ENCODE peak calls at places on chromosome 15, in four cellular contexts. One of them, this sample, is unnamed. For H3K4me1 and H3K27me3, the result is how much of the 10 kb centered on the place peaks cover.

GRCh38 chr15:38555686-38556334 is 8.8 kb downstream of the RASGRP1 start:
- DNase-seq in endothelial cell of umbilical vein: no peak
- DNase-seq in adipocyte: peak
- DNase-seq in H9: no peak
- DNase-seq in this sample: no peak

GRCh38 chr15:33171202-33171601 is 23.3 kb downstream of the FMN1 start:
- DNase-seq in endothelial cell of umbilical vein: no peak
- DNase-seq in adipocyte: no peak
- DNase-seq in H9: no peak
- DNase-seq in this sample: no peak

GRCh38 chr15:89139613-89140499 is 51.6 kb downstream of the ABHD2 start:
- DNase-seq in endothelial cell of umbilical vein: no peak
- DNase-seq in adipocyte: no peak
- DNase-seq in H9: no peak
- DNase-seq in this sample: no peak

GRCh38 chr15:62824111-62824737 is 218.3 kb upstream of the TPM1 start:
- DNase-seq in endothelial cell of umbilical vein: no peak
- DNase-seq in adipocyte: peak
- DNase-seq in H9: no peak
- DNase-seq in this sample: no peak

GRCh38 chr15:82093774-82094211 is 48.0 kb upstream of the MEX3B start:
- DNase-seq in endothelial cell of umbilical vein: peak
- DNase-seq in adipocyte: peak
- DNase-seq in H9: no peak
- DNase-seq in this sample: no peak

GRCh38 chr15:100759698-100760356 is 119.8 kb upstream of the ALDH1A3 start:
- DNase-seq in endothelial cell of umbilical vein: peak
- DNase-seq in adipocyte: peak
- DNase-seq in H9: no peak
- DNase-seq in this sample: no peak

GRCh38 chr15:72175186-72176044 is 22.2 kb downstream of the GRAMD2A start:
- DNase-seq in endothelial cell of umbilical vein: no peak
- DNase-seq in adipocyte: no peak
- DNase-seq in H9: no peak
- DNase-seq in this sample: no peak

GRCh38 chr15:63407612-63408011 is 26.0 kb upstream of the CA12 start:
- DNase-seq in endothelial cell of umbilical vein: peak
- DNase-seq in adipocyte: no peak
- DNase-seq in H9: no peak
- DNase-seq in this sample: no peak

GRCh38 chr15:88646951-88647350 is 8.1 kb downstream of the ISG20 start:
- DNase-seq in endothelial cell of umbilical vein: no peak
- DNase-seq in adipocyte: no peak
- DNase-seq in H9: peak
- DNase-seq in this sample: no peak

GRCh38 chr15:67188551-67189218 is 65.8 kb downstream of the AAGAB start:
- DNase-seq in endothelial cell of umbilical vein: no peak
- DNase-seq in adipocyte: peak
- DNase-seq in H9: no peak
- DNase-seq in this sample: no peak

GRCh38 chr15:56295433-56295832 is 51.8 kb upstream of the RFX7 start:
- DNase-seq in endothelial cell of umbilical vein: no peak
- DNase-seq in adipocyte: no peak
- DNase-seq in H9: no peak
- DNase-seq in this sample: no peak

GRCh38 chr15:75129788-75130187 is 71.9 kb upstream of the C15orf39 start:
- DNase-seq in endothelial cell of umbilical vein: no peak
- DNase-seq in adipocyte: no peak
- DNase-seq in H9: no peak
- DNase-seq in this sample: no peak

GRCh38 chr15:70507772-70508351 is 255.5 kb downstream of the UACA start:
- DNase-seq in endothelial cell of umbilical vein: peak
- DNase-seq in adipocyte: peak
- DNase-seq in H9: no peak
- DNase-seq in this sample: no peak

GRCh38 chr15:87672309-87672897 is 584.1 kb downstream of the NTRK3 start:
- DNase-seq in endothelial cell of umbilical vein: peak
- DNase-seq in adipocyte: peak
- DNase-seq in H9: peak
- DNase-seq in this sample: peak

GRCh38 chr15:31352911-31353811 is 26.5 kb downstream of the KLF13 start:
- DNase-seq in endothelial cell of umbilical vein: peak
- DNase-seq in adipocyte: peak
- DNase-seq in H9: no peak
- DNase-seq in this sample: no peak

GRCh38 chr15:80474751-80475295 is 70.6 kb downstream of the ARNT2 start:
- DNase-seq in endothelial cell of umbilical vein: no peak
- DNase-seq in adipocyte: no peak
- DNase-seq in H9: no peak
- DNase-seq in this sample: no peak

GRCh38 chr15:76973362-76973743 is 21.6 kb upstream of the PSTPIP1 start:
- DNase-seq in endothelial cell of umbilical vein: peak
- DNase-seq in adipocyte: peak
- DNase-seq in H9: peak
- DNase-seq in this sample: peak

GRCh38 chr15:84552896-84553295 is 47.9 kb upstream of the ZSCAN2 start:
- DNase-seq in endothelial cell of umbilical vein: no peak
- DNase-seq in adipocyte: no peak
- DNase-seq in H9: no peak
- DNase-seq in this sample: no peak

GRCh38 chr15:52255008-52255407 is 40.6 kb downstream of the MYO5C start:
- DNase-seq in endothelial cell of umbilical vein: peak
- DNase-seq in adipocyte: peak
- DNase-seq in H9: no peak
- DNase-seq in this sample: no peak

GRCh38 chr15:71195242-71195641 is 80.0 kb downstream of the THSD4 start:
- DNase-seq in endothelial cell of umbilical vein: no peak
- DNase-seq in adipocyte: no peak
- DNase-seq in H9: peak
- DNase-seq in this sample: no peak

GRCh38 chr15:62075595-62076279 is 9.0 kb downstream of the C2CD4A start:
- DNase-seq in endothelial cell of umbilical vein: no peak
- DNase-seq in adipocyte: peak
- DNase-seq in H9: no peak
- DNase-seq in this sample: no peak

GRCh38 chr15:75696854-75697259 is 15.8 kb downstream of the CSPG4 start:
- DNase-seq in endothelial cell of umbilical vein: no peak
- DNase-seq in adipocyte: no peak
- DNase-seq in H9: no peak
- DNase-seq in this sample: no peak

GRCh38 chr15:100120111-100120510 is 221.7 kb downstream of the ADAMTS17 start:
- DNase-seq in endothelial cell of umbilical vein: no peak
- DNase-seq in adipocyte: no peak
- DNase-seq in H9: no peak
- DNase-seq in this sample: no peak

GRCh38 chr15:49918106-49918505 is 200.9 kb downstream of the ATP8B4 start:
- DNase-seq in endothelial cell of umbilical vein: peak
- DNase-seq in adipocyte: no peak
- DNase-seq in H9: no peak
- DNase-seq in this sample: no peak

GRCh38 chr15:62218841-62219240 is 53.8 kb upstream of the C2CD4B start:
- DNase-seq in endothelial cell of umbilical vein: no peak
- DNase-seq in adipocyte: no peak
- DNase-seq in H9: no peak
- DNase-seq in this sample: no peak

GRCh38 chr15:90192961-90193786 is 8.0 kb upstream of the SEMA4B start:
- DNase-seq in endothelial cell of umbilical vein: no peak
- DNase-seq in adipocyte: no peak
- DNase-seq in H9: no peak
- DNase-seq in this sample: no peak

GRCh38 chr15:90189781-90190467 is 11.2 kb upstream of the SEMA4B start:
- DNase-seq in endothelial cell of umbilical vein: no peak
- DNase-seq in adipocyte: no peak
- DNase-seq in H9: no peak
- DNase-seq in this sample: no peak

GRCh38 chr15:90191344-90191687 is 9.8 kb upstream of the SEMA4B start:
- DNase-seq in endothelial cell of umbilical vein: no peak
- DNase-seq in adipocyte: no peak
- DNase-seq in H9: no peak
- DNase-seq in this sample: no peak

GRCh38 chr15:90190606-90191343 is 10.4 kb upstream of the SEMA4B start:
- DNase-seq in endothelial cell of umbilical vein: no peak
- DNase-seq in adipocyte: no peak
- DNase-seq in H9: no peak
- DNase-seq in this sample: no peak

DNA sequence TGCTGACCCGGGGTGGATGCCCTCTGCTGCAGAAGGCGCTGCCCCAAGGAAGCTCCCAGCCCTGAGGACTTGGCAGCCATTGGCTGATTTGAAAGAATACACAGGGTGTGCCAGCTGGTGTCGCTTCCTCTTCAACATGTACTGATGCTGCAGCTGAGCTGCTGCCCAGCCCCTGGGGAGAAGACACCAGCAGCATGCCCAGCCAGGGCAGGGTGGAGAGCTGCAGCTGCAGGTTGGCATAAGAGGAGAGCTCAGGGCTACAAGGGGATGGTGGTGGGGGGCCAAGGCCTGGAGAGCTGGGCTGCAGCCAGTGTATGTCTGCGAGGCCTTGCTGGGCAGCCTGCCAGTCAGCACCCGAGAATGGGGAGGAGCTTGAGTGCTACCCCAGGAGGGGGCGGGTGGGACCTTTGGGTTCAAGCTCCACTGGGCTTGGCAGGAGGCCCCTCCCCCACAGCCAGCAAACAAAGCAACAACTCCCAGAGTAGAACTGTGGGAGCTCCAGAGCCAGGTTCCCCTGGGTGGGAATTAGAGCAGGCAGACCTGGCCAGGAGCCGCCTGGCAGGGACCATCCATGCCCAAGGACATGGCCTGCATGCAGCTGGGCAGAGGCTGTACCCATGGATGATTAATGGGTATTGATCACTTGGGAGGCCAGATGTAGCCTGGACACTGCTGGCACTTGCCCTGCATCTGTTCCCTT is 9.2 kb upstream of the SEMA4B start:
- DNase-seq in endothelial cell of umbilical vein: no peak
- DNase-seq in adipocyte: no peak
- DNase-seq in H9: no peak
- DNase-seq in this sample: no peak
- H3K4me1 ChIP-seq in endothelial cell of umbilical vein: under half
- H3K4me1 ChIP-seq in adipocyte: under half
- H3K4me1 ChIP-seq in H9: under half
- H3K4me1 ChIP-seq in this sample: under half

GRCh38 chr15:95842576-95842975 is 487.9 kb upstream of the NR2F2 start:
- DNase-seq in endothelial cell of umbilical vein: no peak
- DNase-seq in adipocyte: no peak
- DNase-seq in H9: no peak
- DNase-seq in this sample: no peak

GRCh38 chr15:95840004-95840403 is 490.5 kb upstream of the NR2F2 start:
- DNase-seq in endothelial cell of umbilical vein: no peak
- DNase-seq in adipocyte: peak
- DNase-seq in H9: no peak
- DNase-seq in this sample: no peak

GRCh38 chr15:95845862-95846515 is 484.5 kb upstream of the NR2F2 start:
- DNase-seq in endothelial cell of umbilical vein: no peak
- DNase-seq in adipocyte: peak
- DNase-seq in H9: no peak
- DNase-seq in this sample: no peak

GRCh38 chr15:95839367-95839782 is 491.1 kb upstream of the NR2F2 start:
- DNase-seq in endothelial cell of umbilical vein: peak
- DNase-seq in adipocyte: no peak
- DNase-seq in H9: no peak
- DNase-seq in this sample: no peak

DNA sequence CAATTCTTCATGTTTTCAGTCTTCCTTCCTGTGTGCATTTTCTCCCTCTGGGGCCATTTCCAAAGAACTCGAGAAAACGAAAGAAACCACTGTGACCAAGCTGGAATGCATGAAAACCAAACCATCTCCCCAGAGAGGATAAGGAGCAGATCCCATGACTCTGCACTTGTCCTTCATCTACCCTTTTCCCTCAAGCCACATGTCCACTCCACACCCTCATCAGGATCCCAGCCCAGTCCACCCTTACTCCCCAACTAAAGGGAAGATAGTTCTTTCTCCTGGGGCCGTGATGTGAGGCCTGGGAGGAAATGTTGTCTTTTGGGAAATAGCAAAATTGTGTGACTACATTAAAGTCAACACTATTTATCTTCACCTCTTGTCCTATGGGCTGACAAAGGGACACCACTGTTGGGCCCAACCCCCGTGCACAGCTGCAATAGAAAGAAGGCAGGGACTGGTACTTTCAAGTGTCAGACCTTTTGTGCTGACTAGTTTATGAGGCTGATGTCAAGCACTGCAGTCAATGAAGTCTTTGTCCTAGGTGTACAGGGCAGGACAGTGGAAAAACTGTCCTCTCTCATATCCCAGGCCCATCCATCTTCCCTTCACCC is 487.2 kb upstream of the NR2F2 start:
- DNase-seq in endothelial cell of umbilical vein: no peak
- DNase-seq in adipocyte: peak
- DNase-seq in H9: no peak
- DNase-seq in this sample: no peak
- H3K27me3 ChIP-seq in endothelial cell of umbilical vein: under half
- H3K27me3 ChIP-seq in adipocyte: under half
- H3K27me3 ChIP-seq in H9: under half
- H3K27me3 ChIP-seq in this sample: under half

DNA sequence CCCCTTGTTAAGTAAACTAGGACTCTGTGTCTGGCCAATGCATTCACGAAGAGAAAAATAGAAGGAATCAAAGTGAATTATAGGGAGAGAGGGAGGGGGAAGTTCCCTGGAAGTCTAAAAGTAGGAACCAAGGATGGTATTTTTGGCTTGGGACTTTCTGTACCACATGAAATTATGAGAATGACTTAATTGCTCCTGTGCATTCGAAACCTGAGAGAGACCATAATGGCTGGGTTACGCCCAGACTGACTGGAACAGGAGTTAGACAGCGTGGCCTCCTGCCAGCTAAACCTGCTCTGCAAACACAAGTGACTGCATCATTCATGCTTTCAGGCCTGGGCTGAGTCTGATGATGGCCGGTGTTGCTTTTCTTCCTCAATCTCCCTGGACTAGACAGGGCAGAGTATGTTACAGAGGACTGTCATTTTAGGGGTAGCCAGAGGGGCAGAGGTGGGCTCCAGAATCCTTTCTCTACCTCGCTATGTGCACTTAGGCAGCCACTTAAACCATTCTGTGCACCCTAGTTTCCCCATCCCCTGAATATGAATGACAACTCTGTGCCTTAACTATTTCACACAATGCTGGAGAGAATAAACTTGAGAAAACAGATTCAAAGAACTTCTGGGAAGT is 58.9 kb downstream of the MYO1E start:
- DNase-seq in endothelial cell of umbilical vein: no peak
- DNase-seq in adipocyte: peak
- DNase-seq in H9: no peak
- DNase-seq in this sample: no peak
- H3K4me1 ChIP-seq in endothelial cell of umbilical vein: under half
- H3K4me1 ChIP-seq in adipocyte: under half
- H3K4me1 ChIP-seq in H9: under half
- H3K4me1 ChIP-seq in this sample: under half

DNA sequence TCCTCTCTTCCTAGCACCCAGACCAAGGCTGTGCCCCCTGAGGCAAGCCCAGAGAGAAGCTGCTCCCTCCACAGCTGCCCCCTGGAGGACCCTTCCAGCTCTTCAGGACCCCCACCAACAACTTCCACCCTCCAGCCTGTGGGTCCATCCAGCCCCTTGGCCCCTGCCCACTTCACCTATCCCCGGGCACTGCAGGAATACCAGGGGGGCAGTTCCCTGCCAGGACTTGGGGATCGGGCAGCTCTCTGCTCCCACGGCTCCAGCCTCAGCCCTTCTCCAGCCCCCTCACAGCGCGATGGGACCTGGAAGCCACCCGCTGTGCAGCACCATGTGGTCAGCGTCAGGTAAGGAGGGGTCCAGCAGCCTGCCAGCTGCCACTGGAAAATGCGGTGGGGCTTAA is 5.6 kb downstream of the DISP2 start:
- DNase-seq in endothelial cell of umbilical vein: no peak
- DNase-seq in adipocyte: no peak
- DNase-seq in H9: no peak
- DNase-seq in this sample: no peak
- H3K27me3 ChIP-seq in endothelial cell of umbilical vein: under half
- H3K27me3 ChIP-seq in adipocyte: under half
- H3K27me3 ChIP-seq in H9: under half
- H3K27me3 ChIP-seq in this sample: under half

This sample was measured in iPS DF 6.9.